ENCODE peak calls at places on chromosomes 7 and 10, in four cellular contexts. N is H1, J is MM.1S, D is K562. S is an unnamed sample.
A peak's percentile ranks its signal among the peaks of the same experiment; 100 is the strongest.

GRCh38 chr10:6713716-6714115 is 133.6 kb upstream of the PRKCQ start:
- DNase-seq in J (no peak), N (no peak), D (no peak), S (no peak)

GRCh38 chr10:29186221-29186620 is 102.6 kb upstream of the LYZL1 start:
- DNase-seq in N (no peak), J (no peak), D (no peak), S (no peak)

GRCh38 chr10:17212802-17213204 is 11.3 kb upstream of the TRDMT1 start:
- DNase-seq in N (no peak), J (no peak), D (no peak), S (no peak)

GRCh38 chr10:12726971-12727831 is 274.3 kb downstream of the CCDC3 start:
- DNase-seq in D (no peak), J (no peak), N (no peak), S (no peak)

GRCh38 chr7:130379551-130380120 is 658 bp upstream of the CPA1 start:
- DNase-seq in D (no peak), N (no peak), J (no peak), S (no peak)

GRCh38 chr10:64444578-64444977 is 923.4 kb downstream of the REEP3 start:
- DNase-seq in J (no peak), D (no peak), N (no peak), S (no peak)

GRCh38 chr7:129780257-129781127 is 169.0 kb downstream of the NRF1 start:
- DNase-seq in J (peak; percentile 96), D (peak; percentile 78), N (peak; percentile 92), S (peak; percentile 92)

GRCh38 chr7:12162420-12163113 is 48.5 kb upstream of the TMEM106B start:
- DNase-seq in N (no peak), J (no peak), D (no peak), S (no peak)

GRCh38 chr10:79483948-79484347 is 28.4 kb upstream of the EIF5AL1 start:
- DNase-seq in D (no peak), N (no peak), J (no peak), S (no peak)

GRCh38 chr7:30556854-30557644 is 37.6 kb upstream of the GARS1 start:
- DNase-seq in D (no peak), N (no peak), J (no peak), S (peak; percentile 36)

GRCh38 chr10:78953124-78954008 is 115.4 kb upstream of the ZMIZ1 start:
- DNase-seq in D (peak; percentile 44), N (no peak), J (no peak), S (no peak)

GRCh38 chr7:139523199-139523941 is at the start of gene CLEC2L:
- DNase-seq in N (peak; percentile 61), D (peak; percentile 77), J (no peak), S (no peak)

GRCh38 chr7:66698652-66699205 is 41.8 kb upstream of the RABGEF1 start:
- DNase-seq in J (no peak), D (no peak), N (no peak), S (no peak)

DNA sequence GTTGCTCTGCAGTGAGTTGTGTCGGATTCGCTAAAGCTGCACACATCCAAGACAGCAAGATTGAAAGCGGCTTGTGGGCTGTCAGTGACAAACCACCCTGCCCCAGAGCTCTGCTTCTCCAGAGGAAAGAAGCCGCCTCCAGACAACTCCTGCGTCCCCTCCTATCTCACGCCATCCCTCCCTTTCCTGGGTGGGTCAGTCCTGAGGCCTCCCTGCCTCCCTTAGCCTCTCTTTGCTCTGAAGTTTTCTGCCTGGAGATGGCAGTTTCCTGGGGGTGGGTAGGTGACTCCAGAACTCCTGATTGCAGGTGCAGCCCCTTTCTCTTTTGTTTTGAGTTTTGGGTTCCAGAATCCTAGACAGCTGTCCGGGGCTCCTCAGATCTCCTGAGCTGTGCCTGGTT is 78.7 kb downstream of the EMX2 start:
- DNase-seq in D (no peak), N (peak; percentile 33), J (no peak), S (no peak)
- H3K27me3 ChIP-seq in D (peaks cover 4% of the 10 kb centered on the region), N (no peaks in the 10 kb centered on the region), J (no peaks in the 10 kb centered on the region), S (peaks cover 2% of the 10 kb centered on the region)

GRCh38 chr7:47195641-47196040 is 386.3 kb downstream of the TNS3 start:
- DNase-seq in D (peak; percentile 43), N (no peak), J (no peak), S (no peak)
- TF ChIP-seq CTCF in D (peak; percentile 42), N (peak; percentile 27), J (no peak), S (no peak)

DNA sequence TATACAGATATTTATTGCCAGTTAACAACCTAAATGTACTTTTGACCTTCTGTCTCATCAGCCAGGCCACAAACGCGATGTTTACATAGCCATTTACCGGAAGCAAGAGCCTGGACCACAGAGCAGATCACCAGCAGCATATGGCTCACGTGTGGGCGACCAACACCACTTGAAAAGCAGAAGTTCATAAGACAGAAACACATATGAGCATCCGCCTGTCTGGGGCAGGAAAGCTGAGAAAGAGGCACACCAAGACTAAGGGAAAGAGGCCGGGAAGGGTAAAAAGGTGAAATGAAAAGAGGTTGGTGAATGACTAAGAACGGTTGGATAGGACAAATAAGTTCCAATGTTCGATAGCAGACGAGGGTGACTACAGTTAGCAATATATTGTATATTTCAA is 1.3 kb downstream of the ABCB1 start:
- DNase-seq in D (no peak), J (peak; percentile 79), N (no peak), S (no peak)
- H3K27me3 ChIP-seq in D (no peaks in the 10 kb centered on the region), J (no peaks in the 10 kb centered on the region), N (peaks cover 5% of the 10 kb centered on the region), S (no peaks in the 10 kb centered on the region)

DNA sequence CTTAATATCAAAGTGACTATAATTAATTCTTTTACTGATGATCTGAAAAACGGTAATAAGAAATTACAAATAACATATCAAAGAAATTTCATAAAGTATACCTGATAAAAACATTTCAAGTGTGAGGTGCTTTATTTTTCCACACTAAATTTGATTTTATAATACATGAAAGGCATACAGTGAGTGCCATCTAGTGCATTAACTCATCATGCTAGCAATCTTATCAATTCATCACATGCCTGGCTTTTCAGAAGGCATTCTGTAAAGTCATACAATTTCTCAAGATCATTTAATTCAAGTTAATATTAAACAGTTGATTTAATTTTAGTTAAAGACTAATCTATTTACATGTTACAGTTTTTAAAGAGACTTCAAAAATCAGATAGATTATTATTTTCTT is 1020.9 kb downstream of the GATA3 start:
- DNase-seq in N (no peak), D (no peak), J (no peak), S (no peak)
- TF ChIP-seq CTCF in N (no peak), D (no peak), J (no peak), S (no peak)

GRCh38 chr7:131931368-131931767 is 374.9 kb upstream of the PODXL start:
- DNase-seq in J (no peak), N (no peak), D (no peak), S (no peak)
- H3K27me3 ChIP-seq in J (no peaks in the 10 kb centered on the region), N (no peaks in the 10 kb centered on the region), D (no peaks in the 10 kb centered on the region), S (no peaks in the 10 kb centered on the region)

GRCh38 chr10:132938472-132939329 is 3.7 kb downstream of the CFAP46 start:
- DNase-seq in N (peak; percentile 78), D (peak; percentile 35), J (no peak), S (no peak)
- TF ChIP-seq CTCF in N (peak; percentile 91), D (peak; percentile 48), J (peak; percentile 16), S (no peak)

DNA sequence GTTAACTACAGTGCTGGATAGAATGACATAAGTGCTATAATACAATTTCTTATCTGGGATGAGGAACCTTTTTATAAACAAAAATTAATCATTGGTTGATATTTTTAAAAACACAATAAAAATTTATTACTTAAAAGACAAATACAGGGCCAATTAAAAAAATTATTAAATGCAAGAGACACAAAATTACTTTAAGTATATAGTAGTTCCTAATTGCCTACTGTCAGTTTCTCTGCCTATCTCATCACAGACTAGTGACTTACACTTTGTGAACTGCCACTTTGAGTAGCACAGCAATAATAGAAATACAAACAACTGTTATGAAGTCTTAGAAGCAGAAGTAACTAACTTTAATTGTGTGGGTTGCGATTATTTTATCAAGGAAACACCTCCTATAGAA is 8.4 kb downstream of the TES start:
- DNase-seq in N (no peak), D (no peak), J (no peak), S (no peak)
- H3K27me3 ChIP-seq in N (no peaks in the 10 kb centered on the region), D (no peaks in the 10 kb centered on the region), J (no peaks in the 10 kb centered on the region), S (no peaks in the 10 kb centered on the region)

DNA sequence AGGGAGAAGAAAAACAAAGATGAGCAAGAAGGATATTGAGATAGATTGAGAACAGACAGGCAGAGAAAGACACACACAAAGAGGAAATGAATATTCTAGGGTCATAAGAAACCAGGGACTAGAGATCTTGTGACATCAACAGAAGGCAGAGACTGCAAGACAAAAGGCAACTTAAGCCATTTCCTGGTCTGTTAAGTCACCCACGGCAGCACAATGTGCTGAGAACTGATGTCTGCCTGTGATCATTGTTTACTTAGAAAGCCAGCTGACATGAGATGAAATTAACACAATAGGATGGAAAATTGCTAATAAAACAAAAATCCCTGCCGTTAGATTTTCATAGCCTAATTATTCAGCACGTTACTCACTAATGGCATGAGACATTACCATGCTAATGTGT is 191.2 kb upstream of the PODXL start:
- DNase-seq in J (peak; percentile 41), N (no peak), D (no peak), S (no peak)
- TF ChIP-seq CTCF in J (no peak), N (no peak), D (no peak), S (no peak)

S was measured in prostate gland.